ENCODE peak calls at places on chromosomes 4 and X, in six cellular contexts. P is lung; L is spleen; W is CD8-positive, alpha-beta memory T cell; H is A673; E is sigmoid colon. O is an unnamed sample. For H3K9me3, the result is how much of the 10 kb centered on the place peaks cover.

GRCh38 chr4:113811329-113811728 is 49.8 kb upstream of the CAMK2D start:
- DNase-seq in P (no peak), L (no peak), W (no peak), H (no peak), E (no peak), O (no peak)

GRCh38 chrX:150041208-150041607 is 102.9 kb upstream of the EOLA2 start:
- DNase-seq in P (no peak), L (no peak), W (no peak), H (no peak), E (no peak), O (no peak)

GRCh38 chrX:79630033-79631009 is 263.2 kb upstream of the ITM2A start:
- DNase-seq in P (no peak), L (no peak), W (no peak), H (no peak), E (no peak), O (no peak)

GRCh38 chrX:111095974-111096870 is at the start of gene PAK3:
- DNase-seq in P (no peak), L (peak), W (peak), H (peak), E (peak), O (peak)

GRCh38 chr4:10240691-10241090 is 124.1 kb upstream of the WDR1 start:
- DNase-seq in P (no peak), L (no peak), W (no peak), H (no peak), E (no peak), O (no peak)

GRCh38 chrX:58025979-58026378 is 115.7 kb upstream of the ZXDA start:
- DNase-seq in P (no peak), L (no peak), W (peak), H (peak), E (no peak), O (peak)

GRCh38 chr4:94409947-94410346 is 41.8 kb upstream of the PDLIM5 start:
- DNase-seq in P (no peak), L (no peak), W (no peak), H (peak), E (no peak), O (no peak)

GRCh38 chrX:73126240-73126639 is 46.9 kb upstream of the PABPC1L2A start:
- DNase-seq in P (no peak), L (no peak), W (no peak), H (no peak), E (no peak), O (no peak)

GRCh38 chr4:140666889-140667614 is 89.1 kb downstream of the TBC1D9 start:
- DNase-seq in P (no peak), L (no peak), W (no peak), H (no peak), E (no peak), O (no peak)

GRCh38 chr4:2151544-2151943 is 90.4 kb downstream of the HAUS3 start:
- DNase-seq in P (no peak), L (no peak), W (no peak), H (no peak), E (no peak), O (no peak)

GRCh38 chr4:7964890-7965662 is 25.4 kb upstream of the AFAP1 start:
- DNase-seq in P (no peak), L (no peak), W (peak), H (peak), E (peak), O (peak)

GRCh38 chrX:105972690-105973386 is 65.7 kb downstream of the SERPINA7 start:
- DNase-seq in P (no peak), L (no peak), W (no peak), H (no peak), E (no peak), O (no peak)

GRCh38 chrX:17836830-17837229 is 24.3 kb downstream of the RAI2 start:
- DNase-seq in P (no peak), L (no peak), W (no peak), H (no peak), E (no peak), O (no peak)

GRCh38 chr4:107740950-107741701 is 21.1 kb upstream of the PAPSS1 start:
- DNase-seq in P (no peak), L (no peak), W (no peak), H (no peak), E (peak), O (no peak)

GRCh38 chr4:158571736-158572135 is 50.1 kb downstream of the RXFP1 start:
- DNase-seq in P (no peak), L (no peak), W (no peak), H (no peak), E (no peak), O (no peak)

GRCh38 chr4:154084864-154085263 is 296.0 kb upstream of the SFRP2 start:
- DNase-seq in P (no peak), L (no peak), W (no peak), H (no peak), E (no peak), O (no peak)

GRCh38 chr4:70858454-70858853 is 18.8 kb upstream of the GRSF1 start:
- DNase-seq in P (no peak), L (no peak), W (no peak), H (no peak), E (no peak), O (no peak)

GRCh38 chrX:16946971-16947562 is 609 bp downstream of the REPS2 start:
- DNase-seq in P (peak), L (peak), W (no peak), H (no peak), E (peak), O (peak)

GRCh38 chr4:52059372-52059771 is 8.3 kb downstream of the SPATA18 start:
- DNase-seq in P (no peak), L (no peak), W (no peak), H (peak), E (no peak), O (no peak)

GRCh38 chr4:145153181-145153903 is 27.0 kb downstream of the OTUD4 start:
- DNase-seq in P (no peak), L (no peak), W (no peak), H (no peak), E (no peak), O (no peak)

GRCh38 chr4:143728171-143728570 is 27.7 kb upstream of the FREM3 start:
- DNase-seq in P (no peak), L (no peak), W (no peak), H (no peak), E (no peak), O (no peak)

GRCh38 chr4:88003261-88003660 is 4.2 kb upstream of the PKD2 start:
- DNase-seq in P (no peak), L (no peak), W (no peak), H (no peak), E (no peak), O (no peak)

DNA sequence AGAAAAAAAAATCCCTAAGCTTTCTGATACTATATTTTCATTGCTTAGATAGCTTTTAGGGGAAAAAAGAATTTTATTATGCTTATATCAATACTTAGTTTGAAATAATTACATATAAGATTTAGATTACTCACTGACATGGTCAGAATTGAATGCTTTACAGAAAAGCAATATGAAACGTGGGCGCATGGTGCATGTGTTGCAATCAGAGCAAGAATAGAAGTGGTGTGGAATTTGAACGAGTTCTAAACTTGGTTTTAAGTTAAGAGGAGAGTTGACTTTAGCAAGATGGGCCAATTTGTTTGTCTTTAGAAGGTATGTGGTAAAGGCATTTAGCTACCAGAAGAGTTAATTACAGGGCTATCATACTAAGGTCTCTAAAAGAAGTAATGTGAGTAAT is 21.4 kb downstream of the OCRL start:
- DNase-seq in P (no peak), L (no peak), W (no peak), H (no peak), E (no peak), O (no peak)
- H3K9me3 ChIP-seq in P (under half), L (under half), W (under half), H (under half), E (under half), O (under half)

GRCh38 chr4:151721466-151721865 is 39.3 kb downstream of the GATB start:
- DNase-seq in P (no peak), L (no peak), W (no peak), H (no peak), E (no peak), O (no peak)

GRCh38 chr4:151717271-151717670 is 43.5 kb downstream of the GATB start:
- DNase-seq in P (no peak), L (no peak), W (no peak), H (no peak), E (no peak), O (no peak)

GRCh38 chr4:151719935-151720334 is 40.9 kb downstream of the GATB start:
- DNase-seq in P (no peak), L (no peak), W (no peak), H (no peak), E (no peak), O (no peak)

GRCh38 chr4:151717909-151718613 is 42.7 kb downstream of the GATB start:
- DNase-seq in P (no peak), L (no peak), W (no peak), H (peak), E (no peak), O (no peak)

GRCh38 chr4:151719045-151719743 is 41.6 kb downstream of the GATB start:
- DNase-seq in P (no peak), L (no peak), W (no peak), H (peak), E (no peak), O (no peak)
- H3K9me3 ChIP-seq in P (under half), L (under half), W (under half), H (under half), E (under half), O (under half)

GRCh38 chrX:341541-342101 is 23.0 kb upstream of the GTPBP6 start:
- DNase-seq in P (no peak), L (peak), W (no peak), H (no peak), E (peak), O (peak)
- H3K9me3 ChIP-seq in P (under half), L (under half), W (under half), H (under half), E (under half), O (under half)

DNA sequence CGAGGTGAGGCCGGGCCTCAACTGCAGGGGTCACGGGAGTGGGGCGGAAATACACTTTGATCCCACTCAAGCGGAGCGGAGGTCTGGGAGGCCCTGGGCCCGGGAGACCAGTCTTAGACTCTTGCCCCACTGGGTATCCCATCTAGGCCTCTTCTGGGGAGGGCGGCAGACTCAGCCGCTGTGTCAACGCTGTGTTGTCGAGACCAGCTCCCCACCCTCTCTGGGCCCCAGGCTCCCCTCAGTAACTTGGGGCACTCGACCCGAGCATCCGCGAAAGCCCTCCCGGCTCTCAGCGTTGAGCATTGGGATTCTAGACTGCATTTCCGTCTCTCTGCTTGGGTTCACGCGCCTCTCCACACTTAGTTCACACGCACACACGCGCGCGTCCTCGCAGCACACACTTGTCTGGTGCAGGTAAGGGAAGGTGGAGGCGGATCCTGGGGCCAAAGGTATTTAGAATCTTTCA is 1.7 kb downstream of the NKX3-2 start:
- DNase-seq in P (no peak), L (peak), W (no peak), H (no peak), E (peak), O (no peak)
- H3K9me3 ChIP-seq in P (under half), L (under half), W (under half), H (under half), E (under half), O (under half)

DNA sequence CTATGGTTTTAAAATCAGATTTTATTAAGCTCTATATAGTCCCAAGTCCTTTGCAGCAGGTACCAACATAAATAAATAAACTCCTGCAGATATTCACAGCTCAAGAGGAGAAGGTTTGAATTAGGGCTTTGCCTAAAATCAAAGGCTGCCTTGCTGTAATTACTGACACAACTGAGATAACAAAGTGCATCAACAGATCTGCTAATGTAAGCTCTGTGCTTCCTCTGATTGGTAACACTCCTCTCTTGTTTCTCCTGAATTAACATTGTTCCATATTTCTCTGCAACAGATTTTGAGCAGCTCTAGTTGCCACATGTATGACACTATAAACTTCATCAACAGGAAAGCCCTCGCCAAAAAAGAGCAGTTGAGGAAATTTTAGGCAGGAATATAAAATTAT is 193.6 kb downstream of the SLC39A8 start:
- DNase-seq in P (no peak), L (no peak), W (no peak), H (no peak), E (no peak), O (no peak)
- H3K9me3 ChIP-seq in P (under half), L (under half), W (under half), H (under half), E (under half), O (under half)

GRCh38 chrX:23887448-23887847 is 20.3 kb downstream of the APOO start:
- DNase-seq in P (no peak), L (no peak), W (no peak), H (no peak), E (no peak), O (no peak)
- H3K9me3 ChIP-seq in P (under half), L (under half), W (under half), H (under half), E (under half), O (under half)

DNA sequence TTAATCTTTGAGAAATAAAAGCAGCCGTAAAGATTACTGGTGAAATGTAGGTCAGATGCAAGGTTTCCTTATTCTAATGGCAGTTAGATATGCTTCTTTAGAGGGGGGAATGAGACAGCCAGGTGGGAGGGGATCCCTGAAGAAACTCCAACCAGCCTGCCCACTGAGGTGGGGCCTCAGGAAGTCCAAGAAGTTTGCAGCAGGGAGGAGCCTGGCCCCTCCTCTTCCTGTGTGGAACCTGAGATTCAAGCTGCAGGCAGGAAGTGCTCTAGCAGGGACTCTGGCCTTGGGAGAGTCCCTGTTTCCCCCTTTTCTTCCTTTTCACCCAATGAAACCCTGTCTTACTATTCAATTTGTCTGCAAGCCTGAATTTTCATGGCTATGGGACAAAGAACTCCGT is 101.4 kb upstream of the SLITRK2 start:
- DNase-seq in P (no peak), L (no peak), W (no peak), H (no peak), E (no peak), O (no peak)
- H3K9me3 ChIP-seq in P (under half), L (under half), W (under half), H (under half), E (under half), O (under half)

GRCh38 chrX:153516055-153516454 is 1.4 kb upstream of the ATP2B3 start:
- DNase-seq in P (no peak), L (no peak), W (no peak), H (no peak), E (no peak), O (no peak)
- H3K9me3 ChIP-seq in P (under half), L (under half), W (under half), H (under half), E (under half), O (under half)

GRCh38 chr4:159925770-159926169 is 822.9 kb downstream of the RAPGEF2 start:
- DNase-seq in P (no peak), L (no peak), W (no peak), H (no peak), E (no peak), O (no peak)

GRCh38 chr4:159927781-159928180 is 824.9 kb downstream of the RAPGEF2 start:
- DNase-seq in P (no peak), L (no peak), W (no peak), H (no peak), E (no peak), O (no peak)

GRCh38 chr4:159922119-159922518 is 819.2 kb downstream of the RAPGEF2 start:
- DNase-seq in P (no peak), L (no peak), W (no peak), H (peak), E (no peak), O (no peak)

DNA sequence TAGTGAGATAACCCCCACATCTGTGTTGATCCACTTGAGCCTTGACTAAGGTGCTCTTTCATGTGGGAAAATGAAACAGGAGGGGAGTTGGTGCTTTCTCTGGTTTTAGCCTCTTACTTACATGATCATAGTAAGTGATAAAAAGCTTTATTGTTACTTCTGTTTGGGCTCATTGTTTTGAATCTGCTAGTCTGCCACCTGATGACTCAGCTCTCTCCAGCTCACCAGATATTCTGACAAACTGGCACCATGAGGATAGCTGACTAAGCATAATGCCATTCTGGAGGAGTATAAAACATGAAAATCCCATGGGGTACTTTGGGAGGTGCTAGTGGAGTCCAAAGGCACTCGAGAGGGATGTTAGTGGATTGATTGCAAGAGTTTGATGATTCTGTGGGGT is 824.0 kb downstream of the RAPGEF2 start:
- DNase-seq in P (no peak), L (no peak), W (no peak), H (no peak), E (no peak), O (no peak)
- H3K9me3 ChIP-seq in P (under half), L (half or more), W (under half), H (under half), E (under half), O (under half)

GRCh38 chr4:38598489-38598888 is 65.5 kb upstream of the KLF3 start:
- DNase-seq in P (no peak), L (no peak), W (no peak), H (no peak), E (no peak), O (no peak)
- H3K9me3 ChIP-seq in P (under half), L (under half), W (under half), H (under half), E (under half), O (under half)

O was measured in T-helper 17 cell.